ENCODE peak calls at places on chromosomes 4 and X, in ten cellular contexts. G is nucleus accumbens; Z is CD4-positive, alpha-beta T cell; Q is ascending aorta; D is H9; H is choroid plexus epithelial cell; J is LoVo; M is cardiac muscle cell; O is esophagus squamous epithelium; R is NCI-H774. X is an unnamed sample.

GRCh38 chr4:166146806-166147540 is 273.9 kb downstream of the TLL1 start:
- DNase-seq in G (no peak), D (no peak), M (peak; percentile 6), O (no peak), H (no peak), Q (no peak), J (no peak), R (no peak), Z (no peak), X (no peak)

GRCh38 chr4:155639674-155640529 is 26.7 kb upstream of the GUCY1A1 start:
- DNase-seq in G (no peak), H (peak; percentile 3), Q (no peak), R (no peak), Z (no peak), D (no peak), J (no peak), M (no peak), O (no peak), X (no peak)

GRCh38 chr4:167234388-167234881 is at the start of gene SPOCK3:
- DNase-seq in D (peak; percentile 70), O (no peak), Q (peak; percentile 58), R (peak; percentile 38), M (peak; percentile 52), J (no peak), H (peak; percentile 37), G (peak; percentile 71), Z (no peak), X (peak; percentile 42)

GRCh38 chrX:47991263-47992092 is 12.3 kb downstream of the ZNF182 start:
- DNase-seq in Z (no peak), Q (no peak), H (peak; percentile 70), G (no peak), D (no peak), R (no peak), O (no peak), M (peak; percentile 67), J (peak; percentile 2), X (no peak)

GRCh38 chr4:30847157-30847556 is 127.0 kb downstream of the PCDH7 start:
- DNase-seq in M (no peak), Q (no peak), R (no peak), D (peak; percentile 33), Z (no peak), G (no peak), H (no peak), O (no peak), J (no peak), X (no peak)

GRCh38 chr4:26069218-26069617 is 155.2 kb downstream of the SMIM20 start:
- DNase-seq in H (peak; percentile 70), Z (no peak), D (peak; percentile 57), Q (peak; percentile 39), O (no peak), G (no peak), R (no peak), J (no peak), M (peak; percentile 48), X (no peak)

GRCh38 chrX:39320165-39320564 is 518.9 kb downstream of the MID1IP1 start:
- DNase-seq in G (no peak), O (no peak), H (no peak), J (no peak), D (no peak), R (no peak), Q (no peak), Z (no peak), M (no peak), X (no peak)

GRCh38 chr4:128553665-128554515 is 255.6 kb upstream of the JADE1 start:
- DNase-seq in Z (no peak), G (no peak), D (no peak), M (no peak), H (peak; percentile 63), R (no peak), O (no peak), J (no peak), Q (no peak), X (no peak)

GRCh38 chr4:86032476-86033022 is 327.3 kb downstream of the MAPK10 start:
- DNase-seq in R (no peak), O (no peak), Q (peak; percentile 77), G (no peak), M (peak; percentile 94), H (peak; percentile 93), Z (no peak), J (no peak), D (no peak), X (no peak)

GRCh38 chr4:130068072-130068471 is 972.1 kb downstream of the C4orf33 start:
- DNase-seq in D (no peak), R (no peak), Z (no peak), Q (no peak), H (no peak), O (no peak), J (no peak), G (no peak), M (no peak), X (no peak)

GRCh38 chrX:103644125-103644524 is 15.3 kb downstream of the TCEAL1 start:
- DNase-seq in Q (no peak), G (no peak), D (no peak), O (no peak), M (no peak), R (no peak), J (no peak), H (no peak), Z (no peak), X (no peak)

GRCh38 chrX:17718649-17719165 is 18.6 kb upstream of the SCML1 start:
- DNase-seq in M (no peak), O (no peak), R (no peak), Z (no peak), G (no peak), D (no peak), H (no peak), Q (no peak), J (no peak), X (no peak)

GRCh38 chr4:103402198-103402597 is 204.1 kb upstream of the CENPE start:
- DNase-seq in O (no peak), R (no peak), Q (no peak), M (no peak), H (no peak), D (no peak), J (no peak), Z (no peak), G (no peak), X (no peak)

GRCh38 chr4:109123952-109124351 is 178.5 kb downstream of the COL25A1 start:
- DNase-seq in O (no peak), Z (no peak), Q (no peak), J (no peak), H (no peak), M (no peak), R (no peak), D (no peak), G (no peak), X (no peak)

GRCh38 chrX:122622800-122623199 is 561.3 kb upstream of the GRIA3 start:
- DNase-seq in O (no peak), G (no peak), M (no peak), D (no peak), R (peak; percentile 46), H (no peak), J (no peak), Q (no peak), Z (no peak), X (no peak)

GRCh38 chrX:48489296-48489695 is 13.3 kb downstream of the FTSJ1 start:
- DNase-seq in O (no peak), J (no peak), D (no peak), R (no peak), Z (no peak), M (no peak), Q (no peak), H (no peak), G (no peak), X (no peak)

X was measured in H54.